ENCODE peak calls at places on chromosomes 2 and 18, in eight cellular contexts. One of them, this sample, is unnamed.

GRCh38 chr2:233556756-233557736 is 9.5 kb downstream of the USP40 start:
- DNase-seq in A549: peak
- DNase-seq in stimulated activated CD8-positive, alpha-beta memory T cell treated with anti-CD3 and anti-CD28 coated beads, Interleukin-12 subunit alpha, Interleukin-12 subunit beta, amount 100 ng/mL, for 1 hour: no peak
- DNase-seq in Peyer's patch: no peak
- DNase-seq in T-helper 17 cell: no peak
- DNase-seq in Calu3: peak
- DNase-seq in effector CD4-positive, alpha-beta T cell: no peak
- DNase-seq in KBM-7: peak
- DNase-seq in this sample: peak

GRCh38 chr2:99691931-99692330 is 202.1 kb upstream of the REV1 start:
- DNase-seq in Peyer's patch: no peak
- DNase-seq in effector CD4-positive, alpha-beta T cell: no peak
- DNase-seq in T-helper 17 cell: no peak
- DNase-seq in stimulated activated CD8-positive, alpha-beta memory T cell treated with anti-CD3 and anti-CD28 coated beads, Interleukin-12 subunit alpha, Interleukin-12 subunit beta, amount 100 ng/mL, for 1 hour: no peak
- DNase-seq in A549: no peak
- DNase-seq in Calu3: no peak
- DNase-seq in KBM-7: no peak
- DNase-seq in this sample: no peak

GRCh38 chr2:142052220-142052863 is 78.5 kb downstream of the LRP1B start:
- DNase-seq in effector CD4-positive, alpha-beta T cell: no peak
- DNase-seq in T-helper 17 cell: no peak
- DNase-seq in KBM-7: no peak
- DNase-seq in Peyer's patch: no peak
- DNase-seq in A549: no peak
- DNase-seq in Calu3: no peak
- DNase-seq in stimulated activated CD8-positive, alpha-beta memory T cell treated with anti-CD3 and anti-CD28 coated beads, Interleukin-12 subunit alpha, Interleukin-12 subunit beta, amount 100 ng/mL, for 1 hour: no peak
- DNase-seq in this sample: no peak

GRCh38 chr2:74741651-74742050 is 87.6 kb downstream of the SEMA4F start:
- DNase-seq in Calu3: no peak
- DNase-seq in Peyer's patch: no peak
- DNase-seq in stimulated activated CD8-positive, alpha-beta memory T cell treated with anti-CD3 and anti-CD28 coated beads, Interleukin-12 subunit alpha, Interleukin-12 subunit beta, amount 100 ng/mL, for 1 hour: no peak
- DNase-seq in KBM-7: no peak
- DNase-seq in A549: no peak
- DNase-seq in effector CD4-positive, alpha-beta T cell: no peak
- DNase-seq in T-helper 17 cell: no peak
- DNase-seq in this sample: no peak

GRCh38 chr18:22293417-22293816 is 124.0 kb downstream of the GATA6 start:
- DNase-seq in A549: peak
- DNase-seq in T-helper 17 cell: no peak
- DNase-seq in Peyer's patch: no peak
- DNase-seq in stimulated activated CD8-positive, alpha-beta memory T cell treated with anti-CD3 and anti-CD28 coated beads, Interleukin-12 subunit alpha, Interleukin-12 subunit beta, amount 100 ng/mL, for 1 hour: no peak
- DNase-seq in effector CD4-positive, alpha-beta T cell: no peak
- DNase-seq in KBM-7: no peak
- DNase-seq in Calu3: no peak
- DNase-seq in this sample: no peak

GRCh38 chr18:36993068-36993467 is 164.1 kb downstream of the KIAA1328 start:
- DNase-seq in Calu3: no peak
- DNase-seq in Peyer's patch: no peak
- DNase-seq in A549: no peak
- DNase-seq in KBM-7: no peak
- DNase-seq in effector CD4-positive, alpha-beta T cell: no peak
- DNase-seq in T-helper 17 cell: no peak
- DNase-seq in stimulated activated CD8-positive, alpha-beta memory T cell treated with anti-CD3 and anti-CD28 coated beads, Interleukin-12 subunit alpha, Interleukin-12 subunit beta, amount 100 ng/mL, for 1 hour: no peak
- DNase-seq in this sample: no peak

GRCh38 chr2:229170171-229170570 is 100.9 kb downstream of the PID1 start:
- DNase-seq in A549: no peak
- DNase-seq in stimulated activated CD8-positive, alpha-beta memory T cell treated with anti-CD3 and anti-CD28 coated beads, Interleukin-12 subunit alpha, Interleukin-12 subunit beta, amount 100 ng/mL, for 1 hour: no peak
- DNase-seq in KBM-7: no peak
- DNase-seq in Peyer's patch: no peak
- DNase-seq in Calu3: no peak
- DNase-seq in T-helper 17 cell: no peak
- DNase-seq in effector CD4-positive, alpha-beta T cell: no peak
- DNase-seq in this sample: no peak

GRCh38 chr2:240391111-240392051 is 44.1 kb upstream of the GPC1 start:
- DNase-seq in A549: no peak
- DNase-seq in Peyer's patch: no peak
- DNase-seq in T-helper 17 cell: no peak
- DNase-seq in effector CD4-positive, alpha-beta T cell: no peak
- DNase-seq in stimulated activated CD8-positive, alpha-beta memory T cell treated with anti-CD3 and anti-CD28 coated beads, Interleukin-12 subunit alpha, Interleukin-12 subunit beta, amount 100 ng/mL, for 1 hour: no peak
- DNase-seq in KBM-7: no peak
- DNase-seq in Calu3: no peak
- DNase-seq in this sample: no peak

GRCh38 chr2:236744316-236745105 is 174.9 kb downstream of the ACKR3 start:
- DNase-seq in Peyer's patch: no peak
- DNase-seq in A549: no peak
- DNase-seq in stimulated activated CD8-positive, alpha-beta memory T cell treated with anti-CD3 and anti-CD28 coated beads, Interleukin-12 subunit alpha, Interleukin-12 subunit beta, amount 100 ng/mL, for 1 hour: no peak
- DNase-seq in T-helper 17 cell: no peak
- DNase-seq in KBM-7: no peak
- DNase-seq in effector CD4-positive, alpha-beta T cell: no peak
- DNase-seq in Calu3: no peak
- DNase-seq in this sample: no peak

GRCh38 chr2:168002021-168002553 is 245.3 kb downstream of the STK39 start:
- DNase-seq in Peyer's patch: no peak
- DNase-seq in effector CD4-positive, alpha-beta T cell: no peak
- DNase-seq in Calu3: no peak
- DNase-seq in KBM-7: peak
- DNase-seq in T-helper 17 cell: no peak
- DNase-seq in stimulated activated CD8-positive, alpha-beta memory T cell treated with anti-CD3 and anti-CD28 coated beads, Interleukin-12 subunit alpha, Interleukin-12 subunit beta, amount 100 ng/mL, for 1 hour: no peak
- DNase-seq in A549: no peak
- DNase-seq in this sample: no peak

GRCh38 chr2:224997802-224998201 is 44.5 kb downstream of the DOCK10 start:
- DNase-seq in stimulated activated CD8-positive, alpha-beta memory T cell treated with anti-CD3 and anti-CD28 coated beads, Interleukin-12 subunit alpha, Interleukin-12 subunit beta, amount 100 ng/mL, for 1 hour: no peak
- DNase-seq in T-helper 17 cell: no peak
- DNase-seq in Calu3: no peak
- DNase-seq in Peyer's patch: no peak
- DNase-seq in effector CD4-positive, alpha-beta T cell: no peak
- DNase-seq in A549: no peak
- DNase-seq in KBM-7: no peak
- DNase-seq in this sample: no peak

GRCh38 chr2:112540906-112541305 is 1.4 kb upstream of the POLR1B start:
- DNase-seq in stimulated activated CD8-positive, alpha-beta memory T cell treated with anti-CD3 and anti-CD28 coated beads, Interleukin-12 subunit alpha, Interleukin-12 subunit beta, amount 100 ng/mL, for 1 hour: no peak
- DNase-seq in T-helper 17 cell: no peak
- DNase-seq in effector CD4-positive, alpha-beta T cell: no peak
- DNase-seq in Calu3: no peak
- DNase-seq in A549: no peak
- DNase-seq in Peyer's patch: no peak
- DNase-seq in KBM-7: no peak
- DNase-seq in this sample: peak

GRCh38 chr2:160377204-160377995 is 116.2 kb downstream of the RBMS1 start:
- DNase-seq in Peyer's patch: no peak
- DNase-seq in Calu3: no peak
- DNase-seq in stimulated activated CD8-positive, alpha-beta memory T cell treated with anti-CD3 and anti-CD28 coated beads, Interleukin-12 subunit alpha, Interleukin-12 subunit beta, amount 100 ng/mL, for 1 hour: no peak
- DNase-seq in effector CD4-positive, alpha-beta T cell: no peak
- DNase-seq in T-helper 17 cell: no peak
- DNase-seq in A549: no peak
- DNase-seq in KBM-7: no peak
- DNase-seq in this sample: peak

GRCh38 chr2:10576456-10576855 is 113.3 kb downstream of the NOL10 start:
- DNase-seq in effector CD4-positive, alpha-beta T cell: no peak
- DNase-seq in stimulated activated CD8-positive, alpha-beta memory T cell treated with anti-CD3 and anti-CD28 coated beads, Interleukin-12 subunit alpha, Interleukin-12 subunit beta, amount 100 ng/mL, for 1 hour: no peak
- DNase-seq in T-helper 17 cell: no peak
- DNase-seq in KBM-7: no peak
- DNase-seq in Peyer's patch: no peak
- DNase-seq in Calu3: no peak
- DNase-seq in A549: no peak
- DNase-seq in this sample: no peak

GRCh38 chr2:119106301-119106897 is 52.2 kb downstream of the C1QL2 start:
- DNase-seq in KBM-7: peak
- DNase-seq in effector CD4-positive, alpha-beta T cell: no peak
- DNase-seq in T-helper 17 cell: no peak
- DNase-seq in Peyer's patch: no peak
- DNase-seq in stimulated activated CD8-positive, alpha-beta memory T cell treated with anti-CD3 and anti-CD28 coated beads, Interleukin-12 subunit alpha, Interleukin-12 subunit beta, amount 100 ng/mL, for 1 hour: no peak
- DNase-seq in A549: peak
- DNase-seq in Calu3: peak
- DNase-seq in this sample: peak

GRCh38 chr2:209977386-209978239 is 24.8 kb upstream of the RPE start:
- DNase-seq in A549: peak
- DNase-seq in effector CD4-positive, alpha-beta T cell: no peak
- DNase-seq in KBM-7: peak
- DNase-seq in stimulated activated CD8-positive, alpha-beta memory T cell treated with anti-CD3 and anti-CD28 coated beads, Interleukin-12 subunit alpha, Interleukin-12 subunit beta, amount 100 ng/mL, for 1 hour: no peak
- DNase-seq in Calu3: no peak
- DNase-seq in T-helper 17 cell: no peak
- DNase-seq in Peyer's patch: no peak
- DNase-seq in this sample: peak

GRCh38 chr2:241620419-241620769 is 16.6 kb downstream of the THAP4 start:
- DNase-seq in T-helper 17 cell: no peak
- DNase-seq in Calu3: peak
- DNase-seq in KBM-7: no peak
- DNase-seq in stimulated activated CD8-positive, alpha-beta memory T cell treated with anti-CD3 and anti-CD28 coated beads, Interleukin-12 subunit alpha, Interleukin-12 subunit beta, amount 100 ng/mL, for 1 hour: no peak
- DNase-seq in A549: peak
- DNase-seq in effector CD4-positive, alpha-beta T cell: no peak
- DNase-seq in Peyer's patch: no peak
- DNase-seq in this sample: no peak

GRCh38 chr2:7736646-7737305 is 819.6 kb downstream of the RNF144A start:
- DNase-seq in Peyer's patch: no peak
- DNase-seq in Calu3: no peak
- DNase-seq in T-helper 17 cell: no peak
- DNase-seq in A549: peak
- DNase-seq in effector CD4-positive, alpha-beta T cell: no peak
- DNase-seq in stimulated activated CD8-positive, alpha-beta memory T cell treated with anti-CD3 and anti-CD28 coated beads, Interleukin-12 subunit alpha, Interleukin-12 subunit beta, amount 100 ng/mL, for 1 hour: no peak
- DNase-seq in KBM-7: no peak
- DNase-seq in this sample: peak

GRCh38 chr18:70047931-70048603 is 100.4 kb upstream of the CD226 start:
- DNase-seq in effector CD4-positive, alpha-beta T cell: no peak
- DNase-seq in Peyer's patch: no peak
- DNase-seq in KBM-7: no peak
- DNase-seq in T-helper 17 cell: no peak
- DNase-seq in stimulated activated CD8-positive, alpha-beta memory T cell treated with anti-CD3 and anti-CD28 coated beads, Interleukin-12 subunit alpha, Interleukin-12 subunit beta, amount 100 ng/mL, for 1 hour: no peak
- DNase-seq in Calu3: no peak
- DNase-seq in A549: no peak
- DNase-seq in this sample: no peak

GRCh38 chr2:153416071-153416470 is 62.5 kb downstream of the RPRM start:
- DNase-seq in Peyer's patch: no peak
- DNase-seq in A549: no peak
- DNase-seq in effector CD4-positive, alpha-beta T cell: no peak
- DNase-seq in stimulated activated CD8-positive, alpha-beta memory T cell treated with anti-CD3 and anti-CD28 coated beads, Interleukin-12 subunit alpha, Interleukin-12 subunit beta, amount 100 ng/mL, for 1 hour: no peak
- DNase-seq in T-helper 17 cell: no peak
- DNase-seq in KBM-7: no peak
- DNase-seq in Calu3: no peak
- DNase-seq in this sample: no peak

GRCh38 chr2:71469403-71470398 is 16.3 kb downstream of the DYSF start:
- DNase-seq in Calu3: no peak
- DNase-seq in Peyer's patch: no peak
- DNase-seq in KBM-7: no peak
- DNase-seq in T-helper 17 cell: no peak
- DNase-seq in stimulated activated CD8-positive, alpha-beta memory T cell treated with anti-CD3 and anti-CD28 coated beads, Interleukin-12 subunit alpha, Interleukin-12 subunit beta, amount 100 ng/mL, for 1 hour: no peak
- DNase-seq in A549: no peak
- DNase-seq in effector CD4-positive, alpha-beta T cell: no peak
- DNase-seq in this sample: no peak

GRCh38 chr2:20457027-20457426 is 10.2 kb downstream of the RHOB start:
- DNase-seq in stimulated activated CD8-positive, alpha-beta memory T cell treated with anti-CD3 and anti-CD28 coated beads, Interleukin-12 subunit alpha, Interleukin-12 subunit beta, amount 100 ng/mL, for 1 hour: no peak
- DNase-seq in A549: no peak
- DNase-seq in Calu3: no peak
- DNase-seq in KBM-7: no peak
- DNase-seq in effector CD4-positive, alpha-beta T cell: no peak
- DNase-seq in Peyer's patch: peak
- DNase-seq in T-helper 17 cell: no peak
- DNase-seq in this sample: no peak

GRCh38 chr2:75465317-75465998 is 95.3 kb downstream of the EVA1A start:
- DNase-seq in T-helper 17 cell: no peak
- DNase-seq in effector CD4-positive, alpha-beta T cell: no peak
- DNase-seq in A549: peak
- DNase-seq in KBM-7: no peak
- DNase-seq in Peyer's patch: no peak
- DNase-seq in Calu3: no peak
- DNase-seq in stimulated activated CD8-positive, alpha-beta memory T cell treated with anti-CD3 and anti-CD28 coated beads, Interleukin-12 subunit alpha, Interleukin-12 subunit beta, amount 100 ng/mL, for 1 hour: no peak
- DNase-seq in this sample: no peak

GRCh38 chr2:74813201-74813600 is 20.7 kb upstream of the HK2 start:
- DNase-seq in effector CD4-positive, alpha-beta T cell: no peak
- DNase-seq in T-helper 17 cell: no peak
- DNase-seq in A549: no peak
- DNase-seq in Calu3: no peak
- DNase-seq in Peyer's patch: no peak
- DNase-seq in stimulated activated CD8-positive, alpha-beta memory T cell treated with anti-CD3 and anti-CD28 coated beads, Interleukin-12 subunit alpha, Interleukin-12 subunit beta, amount 100 ng/mL, for 1 hour: no peak
- DNase-seq in KBM-7: no peak
- DNase-seq in this sample: no peak

GRCh38 chr18:80010551-80010906 is 22.2 kb upstream of the TXNL4A start:
- DNase-seq in Peyer's patch: no peak
- DNase-seq in A549: no peak
- DNase-seq in effector CD4-positive, alpha-beta T cell: no peak
- DNase-seq in T-helper 17 cell: no peak
- DNase-seq in stimulated activated CD8-positive, alpha-beta memory T cell treated with anti-CD3 and anti-CD28 coated beads, Interleukin-12 subunit alpha, Interleukin-12 subunit beta, amount 100 ng/mL, for 1 hour: no peak
- DNase-seq in Calu3: no peak
- DNase-seq in KBM-7: no peak
- DNase-seq in this sample: no peak

GRCh38 chr2:109474319-109474825 is 139.4 kb downstream of the SEPTIN10 start:
- DNase-seq in effector CD4-positive, alpha-beta T cell: no peak
- DNase-seq in Peyer's patch: no peak
- DNase-seq in T-helper 17 cell: no peak
- DNase-seq in A549: no peak
- DNase-seq in KBM-7: no peak
- DNase-seq in Calu3: no peak
- DNase-seq in stimulated activated CD8-positive, alpha-beta memory T cell treated with anti-CD3 and anti-CD28 coated beads, Interleukin-12 subunit alpha, Interleukin-12 subunit beta, amount 100 ng/mL, for 1 hour: no peak
- DNase-seq in this sample: no peak

GRCh38 chr2:230097424-230097823 is 28.7 kb upstream of the SLC16A14 start:
- DNase-seq in effector CD4-positive, alpha-beta T cell: no peak
- DNase-seq in A549: no peak
- DNase-seq in T-helper 17 cell: no peak
- DNase-seq in stimulated activated CD8-positive, alpha-beta memory T cell treated with anti-CD3 and anti-CD28 coated beads, Interleukin-12 subunit alpha, Interleukin-12 subunit beta, amount 100 ng/mL, for 1 hour: no peak
- DNase-seq in Calu3: no peak
- DNase-seq in Peyer's patch: no peak
- DNase-seq in KBM-7: no peak
- DNase-seq in this sample: no peak

GRCh38 chr2:148534416-148535205 is 109.9 kb upstream of the EPC2 start:
- DNase-seq in effector CD4-positive, alpha-beta T cell: no peak
- DNase-seq in Calu3: no peak
- DNase-seq in A549: no peak
- DNase-seq in stimulated activated CD8-positive, alpha-beta memory T cell treated with anti-CD3 and anti-CD28 coated beads, Interleukin-12 subunit alpha, Interleukin-12 subunit beta, amount 100 ng/mL, for 1 hour: no peak
- DNase-seq in Peyer's patch: no peak
- DNase-seq in T-helper 17 cell: no peak
- DNase-seq in KBM-7: no peak
- DNase-seq in this sample: no peak

GRCh38 chr2:31379747-31380146 is 34.8 kb downstream of the XDH start:
- DNase-seq in KBM-7: no peak
- DNase-seq in effector CD4-positive, alpha-beta T cell: no peak
- DNase-seq in Calu3: no peak
- DNase-seq in Peyer's patch: no peak
- DNase-seq in T-helper 17 cell: no peak
- DNase-seq in stimulated activated CD8-positive, alpha-beta memory T cell treated with anti-CD3 and anti-CD28 coated beads, Interleukin-12 subunit alpha, Interleukin-12 subunit beta, amount 100 ng/mL, for 1 hour: no peak
- DNase-seq in A549: no peak
- DNase-seq in this sample: no peak

GRCh38 chr2:71971493-71971892 is 176.2 kb downstream of the CYP26B1 start:
- DNase-seq in stimulated activated CD8-positive, alpha-beta memory T cell treated with anti-CD3 and anti-CD28 coated beads, Interleukin-12 subunit alpha, Interleukin-12 subunit beta, amount 100 ng/mL, for 1 hour: no peak
- DNase-seq in Peyer's patch: no peak
- DNase-seq in Calu3: no peak
- DNase-seq in KBM-7: no peak
- DNase-seq in effector CD4-positive, alpha-beta T cell: no peak
- DNase-seq in T-helper 17 cell: no peak
- DNase-seq in A549: no peak
- DNase-seq in this sample: no peak

GRCh38 chr18:35267161-35267651 is 22.8 kb downstream of the ZSCAN30 start:
- DNase-seq in Peyer's patch: peak
- DNase-seq in T-helper 17 cell: peak
- DNase-seq in A549: no peak
- DNase-seq in effector CD4-positive, alpha-beta T cell: peak
- DNase-seq in stimulated activated CD8-positive, alpha-beta memory T cell treated with anti-CD3 and anti-CD28 coated beads, Interleukin-12 subunit alpha, Interleukin-12 subunit beta, amount 100 ng/mL, for 1 hour: peak
- DNase-seq in Calu3: no peak
- DNase-seq in KBM-7: no peak
- DNase-seq in this sample: no peak

This sample was measured in OCI-LY7.